ENCODE peak calls at places on chromosome 12, in four cellular contexts. One of them, this sample, is unnamed.

GRCh38 chr12:8493084-8493483 is 20.2 kb upstream of the CLEC4D start:
- DNase-seq in stomach: no peak
- DNase-seq in tibial nerve: peak; percentile 23
- DNase-seq in transverse colon: no peak
- DNase-seq in this sample: no peak

GRCh38 chr12:105378821-105379400 is 48.4 kb downstream of the C12orf75 start:
- DNase-seq in tibial nerve: no peak
- DNase-seq in transverse colon: no peak
- DNase-seq in stomach: no peak
- DNase-seq in this sample: peak; percentile 35

GRCh38 chr12:77401062-77401461 is 335.7 kb upstream of the E2F7 start:
- DNase-seq in tibial nerve: no peak
- DNase-seq in transverse colon: no peak
- DNase-seq in stomach: no peak
- DNase-seq in this sample: no peak

GRCh38 chr12:10557329-10557728 is 51.6 kb downstream of the EIF2S3B start:
- DNase-seq in tibial nerve: no peak
- DNase-seq in stomach: no peak
- DNase-seq in transverse colon: no peak
- DNase-seq in this sample: no peak

GRCh38 chr12:2035421-2036080 is 17.2 kb upstream of the CACNA1C start:
- DNase-seq in tibial nerve: no peak
- DNase-seq in transverse colon: no peak
- DNase-seq in stomach: no peak
- DNase-seq in this sample: no peak

GRCh38 chr12:4700621-4701026 is 19.6 kb upstream of the GALNT8 start:
- DNase-seq in tibial nerve: peak; percentile 70
- DNase-seq in transverse colon: no peak
- DNase-seq in stomach: no peak
- DNase-seq in this sample: peak; percentile 32

GRCh38 chr12:109529618-109530300 is 43.5 kb downstream of the MMAB start:
- DNase-seq in stomach: no peak
- DNase-seq in transverse colon: no peak
- DNase-seq in tibial nerve: no peak
- DNase-seq in this sample: no peak

GRCh38 chr12:117342682-117343081 is 18.7 kb downstream of the NOS1 start:
- DNase-seq in tibial nerve: no peak
- DNase-seq in stomach: no peak
- DNase-seq in transverse colon: no peak
- DNase-seq in this sample: no peak

GRCh38 chr12:30719060-30719459 is 23.4 kb upstream of the IPO8 start:
- DNase-seq in stomach: no peak
- DNase-seq in transverse colon: no peak
- DNase-seq in tibial nerve: no peak
- DNase-seq in this sample: no peak

GRCh38 chr12:127780881-127781280 is 486.1 kb upstream of the TMEM132C start:
- DNase-seq in tibial nerve: no peak
- DNase-seq in stomach: no peak
- DNase-seq in transverse colon: no peak
- DNase-seq in this sample: no peak

GRCh38 chr12:131138638-131139362 is 185.1 kb downstream of the ADGRD1 start:
- DNase-seq in stomach: no peak
- DNase-seq in transverse colon: no peak
- DNase-seq in tibial nerve: no peak
- DNase-seq in this sample: no peak

GRCh38 chr12:66984962-66985361 is 284.2 kb upstream of the CAND1 start:
- DNase-seq in stomach: no peak
- DNase-seq in tibial nerve: no peak
- DNase-seq in transverse colon: no peak
- DNase-seq in this sample: no peak

GRCh38 chr12:75833268-75833667 is 198.3 kb downstream of the PHLDA1 start:
- DNase-seq in stomach: no peak
- DNase-seq in transverse colon: no peak
- DNase-seq in tibial nerve: no peak
- DNase-seq in this sample: no peak
- TF ChIP-seq POLR2A in stomach: no peak
- TF ChIP-seq POLR2A in transverse colon: no peak
- TF ChIP-seq POLR2A in tibial nerve: no peak
- TF ChIP-seq POLR2A in this sample: no peak

DNA sequence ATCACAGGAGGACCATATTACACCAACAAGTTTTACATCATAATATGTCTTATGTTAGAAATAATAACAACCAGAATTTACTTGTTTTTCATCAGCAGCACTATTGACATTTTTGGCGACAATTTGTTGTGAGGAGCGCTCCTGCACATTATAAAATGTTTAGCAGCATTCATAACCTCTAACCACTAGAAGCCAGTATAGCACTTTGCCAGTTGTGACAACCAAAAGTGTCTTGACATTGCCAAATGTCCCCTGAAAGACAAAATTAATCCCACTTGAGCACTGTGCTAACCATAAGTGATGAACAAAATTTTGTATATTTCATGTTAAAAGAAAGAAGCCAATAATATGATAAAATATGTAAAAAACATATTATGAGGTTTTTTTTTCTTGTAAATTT is 356.9 kb upstream of the LMO3 start:
- DNase-seq in stomach: no peak
- DNase-seq in transverse colon: no peak
- DNase-seq in tibial nerve: no peak
- DNase-seq in this sample: no peak
- TF ChIP-seq CTCF in stomach: no peak
- TF ChIP-seq CTCF in transverse colon: no peak
- TF ChIP-seq CTCF in tibial nerve: no peak
- TF ChIP-seq CTCF in this sample: no peak

GRCh38 chr12:107844312-107844921 is 69.9 kb downstream of the ASCL4 start:
- DNase-seq in tibial nerve: no peak
- DNase-seq in transverse colon: no peak
- DNase-seq in stomach: peak; percentile 33
- DNase-seq in this sample: no peak
- H3K27me3 ChIP-seq in tibial nerve: peaks cover 74% of the 10 kb centered on the region
- H3K27me3 ChIP-seq in transverse colon: peaks cover 89% of the 10 kb centered on the region
- H3K27me3 ChIP-seq in stomach: peaks cover 37% of the 10 kb centered on the region
- H3K27me3 ChIP-seq in this sample: no peaks in the 10 kb centered on the region

DNA sequence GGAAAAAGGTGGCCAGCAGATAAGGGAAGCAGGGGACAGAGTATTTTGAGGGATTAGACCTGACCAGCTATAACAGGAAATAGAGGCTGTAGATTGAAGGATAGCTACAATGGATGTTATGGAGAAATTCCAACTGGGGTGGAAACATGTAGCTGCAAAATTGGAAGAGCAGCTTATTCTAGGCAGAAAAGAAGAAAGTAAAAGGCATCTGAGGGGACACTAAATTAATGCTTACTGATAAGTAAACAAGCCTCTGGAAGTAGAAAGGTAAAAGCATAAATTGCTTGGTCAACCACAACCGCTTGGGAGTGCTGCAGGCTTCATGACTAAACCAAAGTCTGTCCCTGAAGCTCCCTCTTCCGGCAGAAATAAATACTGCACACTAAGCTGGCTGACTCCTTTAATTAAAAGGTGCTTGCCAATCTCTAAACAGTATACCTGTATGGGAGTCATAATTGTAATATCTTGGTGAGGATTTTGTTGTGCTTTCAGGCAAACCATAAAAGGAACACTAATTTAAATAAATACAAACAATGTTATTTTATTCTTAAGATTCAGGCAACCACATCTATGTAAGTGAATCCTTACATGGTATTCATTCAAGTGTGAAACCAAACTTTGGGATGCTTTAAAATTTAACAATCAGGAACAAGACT is 7.7 kb downstream of the UBC start:
- DNase-seq in tibial nerve: peak; percentile 100
- DNase-seq in stomach: peak; percentile 94
- DNase-seq in transverse colon: peak; percentile 95
- DNase-seq in this sample: peak; percentile 98
- TF ChIP-seq POLR2A in tibial nerve: no peak
- TF ChIP-seq POLR2A in stomach: no peak
- TF ChIP-seq POLR2A in transverse colon: no peak
- TF ChIP-seq POLR2A in this sample: no peak

GRCh38 chr12:25130741-25131188 is 64.2 kb downstream of the DNAI7 start:
- DNase-seq in transverse colon: no peak
- DNase-seq in stomach: no peak
- DNase-seq in tibial nerve: no peak
- DNase-seq in this sample: no peak
- TF ChIP-seq CTCF in transverse colon: peak; percentile 55
- TF ChIP-seq CTCF in stomach: peak; percentile 70
- TF ChIP-seq CTCF in tibial nerve: peak; percentile 38
- TF ChIP-seq CTCF in this sample: no peak

DNA sequence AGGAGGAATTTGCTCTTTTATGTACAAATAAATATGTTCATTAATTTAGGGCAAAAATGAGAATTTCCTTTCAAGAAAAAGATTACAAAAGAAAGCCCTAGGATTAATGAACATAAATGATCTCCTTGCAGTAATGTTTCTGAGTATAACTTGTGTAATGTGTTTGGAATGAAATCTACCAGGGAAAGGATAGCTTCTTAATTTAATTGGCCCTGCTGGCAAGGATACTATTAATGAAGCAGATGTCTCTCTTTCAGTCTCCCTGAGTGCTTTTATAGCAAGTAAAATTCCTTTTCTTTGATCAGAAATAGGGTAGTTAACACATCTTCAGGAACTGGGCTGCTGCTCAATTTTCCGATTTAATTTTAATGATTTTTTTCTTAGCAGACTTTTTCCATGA is 379.4 kb upstream of the PDE3A start:
- DNase-seq in transverse colon: no peak
- DNase-seq in tibial nerve: no peak
- DNase-seq in stomach: no peak
- DNase-seq in this sample: no peak
- H3K27me3 ChIP-seq in transverse colon: no peaks in the 10 kb centered on the region
- H3K27me3 ChIP-seq in tibial nerve: no peaks in the 10 kb centered on the region
- H3K27me3 ChIP-seq in stomach: no peaks in the 10 kb centered on the region
- H3K27me3 ChIP-seq in this sample: no peaks in the 10 kb centered on the region

GRCh38 chr12:49567611-49568441 is at the start of gene MCRS1:
- DNase-seq in stomach: peak; percentile 92
- DNase-seq in tibial nerve: peak; percentile 90
- DNase-seq in transverse colon: peak; percentile 93
- DNase-seq in this sample: peak; percentile 94
- TF ChIP-seq POLR2A in stomach: no peak
- TF ChIP-seq POLR2A in tibial nerve: peak; percentile 52
- TF ChIP-seq POLR2A in transverse colon: peak; percentile 75
- TF ChIP-seq POLR2A in this sample: no peak

GRCh38 chr12:114263031-114263825 is 142.7 kb downstream of the TBX5 start:
- DNase-seq in transverse colon: no peak
- DNase-seq in stomach: no peak
- DNase-seq in tibial nerve: no peak
- DNase-seq in this sample: no peak
- TF ChIP-seq CTCF in transverse colon: no peak
- TF ChIP-seq CTCF in stomach: no peak
- TF ChIP-seq CTCF in tibial nerve: no peak
- TF ChIP-seq CTCF in this sample: no peak